ENCODE peak calls at places on chromosome 7, in seven cellular contexts. One of them, this sample, is unnamed. For H3K9me3, the result is how much of the 10 kb centered on the place peaks cover.

GRCh38 chr7:121023683-121024507 is 35.4 kb downstream of the CPED1 start:
- DNase-seq in HCT116: no peak
- DNase-seq in tibial nerve: no peak
- DNase-seq in neural progenitor cell: no peak
- DNase-seq in stomach: no peak
- DNase-seq in aorta: no peak
- DNase-seq in T-helper 17 cell: no peak
- DNase-seq in this sample: peak

GRCh38 chr7:39845011-39845410 is 105.0 kb upstream of the CDK13 start:
- DNase-seq in aorta: no peak
- DNase-seq in neural progenitor cell: no peak
- DNase-seq in T-helper 17 cell: no peak
- DNase-seq in tibial nerve: no peak
- DNase-seq in HCT116: no peak
- DNase-seq in stomach: no peak
- DNase-seq in this sample: no peak

GRCh38 chr7:99019523-99020412 is 124.1 kb downstream of the SMURF1 start:
- DNase-seq in HCT116: no peak
- DNase-seq in aorta: peak
- DNase-seq in neural progenitor cell: no peak
- DNase-seq in stomach: peak
- DNase-seq in T-helper 17 cell: no peak
- DNase-seq in tibial nerve: no peak
- DNase-seq in this sample: no peak

GRCh38 chr7:50584793-50585399 is 19.7 kb upstream of the DDC start:
- DNase-seq in HCT116: no peak
- DNase-seq in tibial nerve: no peak
- DNase-seq in neural progenitor cell: no peak
- DNase-seq in stomach: no peak
- DNase-seq in aorta: no peak
- DNase-seq in T-helper 17 cell: no peak
- DNase-seq in this sample: no peak

GRCh38 chr7:44764081-44764480 is 15.4 kb downstream of the ZMIZ2 start:
- DNase-seq in tibial nerve: no peak
- DNase-seq in HCT116: no peak
- DNase-seq in T-helper 17 cell: no peak
- DNase-seq in neural progenitor cell: no peak
- DNase-seq in aorta: no peak
- DNase-seq in stomach: no peak
- DNase-seq in this sample: no peak

GRCh38 chr7:73822319-73823173 is 8.2 kb upstream of the CLDN4 start:
- DNase-seq in stomach: no peak
- DNase-seq in tibial nerve: no peak
- DNase-seq in aorta: peak
- DNase-seq in T-helper 17 cell: no peak
- DNase-seq in HCT116: peak
- DNase-seq in neural progenitor cell: peak
- DNase-seq in this sample: peak

GRCh38 chr7:156147771-156148504 is 335.7 kb upstream of the SHH start:
- DNase-seq in aorta: no peak
- DNase-seq in tibial nerve: no peak
- DNase-seq in stomach: no peak
- DNase-seq in T-helper 17 cell: no peak
- DNase-seq in neural progenitor cell: no peak
- DNase-seq in HCT116: no peak
- DNase-seq in this sample: no peak

GRCh38 chr7:16098058-16098457 is 323.3 kb downstream of the CRPPA start:
- DNase-seq in HCT116: no peak
- DNase-seq in aorta: no peak
- DNase-seq in tibial nerve: no peak
- DNase-seq in T-helper 17 cell: no peak
- DNase-seq in stomach: no peak
- DNase-seq in neural progenitor cell: no peak
- DNase-seq in this sample: no peak

GRCh38 chr7:144908943-144909556 is 73.2 kb upstream of the TPK1 start:
- DNase-seq in T-helper 17 cell: no peak
- DNase-seq in tibial nerve: no peak
- DNase-seq in HCT116: no peak
- DNase-seq in neural progenitor cell: peak
- DNase-seq in stomach: no peak
- DNase-seq in aorta: no peak
- DNase-seq in this sample: no peak

GRCh38 chr7:118372530-118372929 is 148.0 kb downstream of the ANKRD7 start:
- DNase-seq in T-helper 17 cell: no peak
- DNase-seq in HCT116: no peak
- DNase-seq in tibial nerve: no peak
- DNase-seq in neural progenitor cell: no peak
- DNase-seq in aorta: no peak
- DNase-seq in stomach: no peak
- DNase-seq in this sample: no peak

GRCh38 chr7:105648561-105649401 is 67.5 kb upstream of the EFCAB10 start:
- DNase-seq in stomach: peak
- DNase-seq in neural progenitor cell: peak
- DNase-seq in HCT116: peak
- DNase-seq in tibial nerve: no peak
- DNase-seq in aorta: no peak
- DNase-seq in T-helper 17 cell: no peak
- DNase-seq in this sample: no peak

GRCh38 chr7:109009636-109010035 is 440.0 kb downstream of the DNAJB9 start:
- DNase-seq in tibial nerve: no peak
- DNase-seq in T-helper 17 cell: no peak
- DNase-seq in aorta: no peak
- DNase-seq in stomach: no peak
- DNase-seq in neural progenitor cell: no peak
- DNase-seq in HCT116: no peak
- DNase-seq in this sample: no peak

GRCh38 chr7:41900532-41900931 is 197.6 kb upstream of the INHBA start:
- DNase-seq in aorta: no peak
- DNase-seq in stomach: no peak
- DNase-seq in HCT116: no peak
- DNase-seq in neural progenitor cell: no peak
- DNase-seq in tibial nerve: no peak
- DNase-seq in T-helper 17 cell: no peak
- DNase-seq in this sample: no peak

GRCh38 chr7:86904949-86905834 is 154.3 kb downstream of the ELAPOR2 start:
- DNase-seq in aorta: no peak
- DNase-seq in neural progenitor cell: peak
- DNase-seq in stomach: no peak
- DNase-seq in T-helper 17 cell: no peak
- DNase-seq in tibial nerve: no peak
- DNase-seq in HCT116: no peak
- DNase-seq in this sample: no peak
- H3K9me3 ChIP-seq in aorta: under half
- H3K9me3 ChIP-seq in neural progenitor cell: under half
- H3K9me3 ChIP-seq in stomach: under half
- H3K9me3 ChIP-seq in T-helper 17 cell: under half
- H3K9me3 ChIP-seq in tibial nerve: under half
- H3K9me3 ChIP-seq in HCT116: under half
- H3K9me3 ChIP-seq in this sample: under half

DNA sequence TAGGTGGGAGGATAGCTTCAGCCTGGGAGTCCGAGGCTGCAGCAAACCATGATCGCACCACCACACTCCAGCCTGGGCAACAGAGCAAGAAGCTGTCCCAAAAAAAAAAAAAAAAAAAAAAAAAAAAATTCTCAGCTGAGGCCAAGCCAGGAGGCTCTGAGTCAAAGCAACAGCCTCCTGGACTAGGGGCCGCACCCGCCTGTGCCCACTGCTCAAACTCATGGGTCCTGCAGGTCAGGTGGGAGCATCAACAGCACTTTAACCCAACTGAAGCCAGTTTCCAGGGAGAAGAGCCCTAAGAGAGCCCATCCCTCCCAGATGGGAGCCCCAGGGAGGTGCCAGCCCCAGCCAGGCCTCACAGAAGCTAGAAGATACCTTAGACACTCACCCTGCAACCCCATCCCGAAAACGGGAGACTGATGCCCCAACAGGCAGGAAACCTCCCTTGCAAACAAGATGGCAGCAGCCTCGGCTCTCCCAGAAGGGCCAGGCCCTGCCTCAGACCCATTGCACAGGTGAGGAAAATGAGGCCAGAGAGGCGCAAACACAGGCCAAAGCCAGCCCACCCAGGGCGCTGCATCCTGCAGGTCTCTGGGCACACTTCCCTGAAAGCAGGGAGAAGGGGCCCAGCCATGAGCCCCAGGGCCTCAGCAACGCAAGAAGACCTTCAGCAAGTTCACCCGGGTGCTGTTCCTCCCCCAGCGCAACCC is 11.0 kb downstream of the PDGFA start:
- DNase-seq in neural progenitor cell: no peak
- DNase-seq in HCT116: no peak
- DNase-seq in tibial nerve: no peak
- DNase-seq in stomach: no peak
- DNase-seq in T-helper 17 cell: no peak
- DNase-seq in aorta: peak
- DNase-seq in this sample: no peak
- H3K9me3 ChIP-seq in neural progenitor cell: under half
- H3K9me3 ChIP-seq in HCT116: under half
- H3K9me3 ChIP-seq in tibial nerve: under half
- H3K9me3 ChIP-seq in stomach: under half
- H3K9me3 ChIP-seq in T-helper 17 cell: under half
- H3K9me3 ChIP-seq in aorta: under half
- H3K9me3 ChIP-seq in this sample: under half

GRCh38 chr7:158963780-158964222 is 107.4 kb downstream of the DYNC2I1 start:
- DNase-seq in aorta: no peak
- DNase-seq in tibial nerve: no peak
- DNase-seq in neural progenitor cell: no peak
- DNase-seq in T-helper 17 cell: no peak
- DNase-seq in HCT116: no peak
- DNase-seq in stomach: no peak
- DNase-seq in this sample: no peak

GRCh38 chr7:158970132-158970531 is 113.8 kb downstream of the DYNC2I1 start:
- DNase-seq in aorta: no peak
- DNase-seq in T-helper 17 cell: no peak
- DNase-seq in HCT116: no peak
- DNase-seq in tibial nerve: no peak
- DNase-seq in neural progenitor cell: no peak
- DNase-seq in stomach: no peak
- DNase-seq in this sample: no peak

GRCh38 chr7:158971214-158971613 is 114.9 kb downstream of the DYNC2I1 start:
- DNase-seq in stomach: no peak
- DNase-seq in aorta: no peak
- DNase-seq in HCT116: no peak
- DNase-seq in T-helper 17 cell: no peak
- DNase-seq in tibial nerve: no peak
- DNase-seq in neural progenitor cell: no peak
- DNase-seq in this sample: no peak

DNA sequence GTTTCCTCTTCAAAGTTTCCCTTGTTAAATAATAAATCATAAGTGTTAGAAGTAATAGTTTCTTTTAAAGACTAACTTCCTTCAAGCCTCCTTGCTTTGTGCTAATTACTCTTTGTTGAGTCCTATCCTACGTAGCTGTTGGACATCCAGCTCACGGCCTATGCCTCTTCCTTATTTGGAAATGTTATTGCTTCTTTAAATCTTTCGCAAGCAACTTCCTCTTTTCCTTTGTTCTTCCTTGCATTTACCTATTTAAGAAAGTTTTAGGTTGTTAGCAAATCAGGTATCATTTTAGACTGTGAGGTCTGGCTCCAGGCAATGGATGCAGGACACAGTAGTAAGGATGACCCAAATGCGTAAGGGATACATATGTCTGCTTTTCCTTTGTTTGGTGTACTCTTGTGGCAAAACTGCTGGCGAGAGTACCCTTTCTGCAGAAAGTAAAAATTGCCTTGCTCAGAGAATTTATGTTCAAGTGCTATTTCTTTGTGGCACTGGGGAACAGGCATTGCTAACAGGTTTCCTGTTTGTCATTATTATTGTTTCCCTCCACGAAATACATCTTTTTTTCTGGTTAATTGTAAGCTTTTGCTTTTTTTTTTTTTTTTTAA is 110.5 kb downstream of the DYNC2I1 start:
- DNase-seq in HCT116: no peak
- DNase-seq in stomach: no peak
- DNase-seq in tibial nerve: no peak
- DNase-seq in aorta: no peak
- DNase-seq in neural progenitor cell: no peak
- DNase-seq in T-helper 17 cell: no peak
- DNase-seq in this sample: no peak
- H3K9me3 ChIP-seq in HCT116: under half
- H3K9me3 ChIP-seq in stomach: under half
- H3K9me3 ChIP-seq in tibial nerve: under half
- H3K9me3 ChIP-seq in aorta: under half
- H3K9me3 ChIP-seq in neural progenitor cell: under half
- H3K9me3 ChIP-seq in T-helper 17 cell: under half
- H3K9me3 ChIP-seq in this sample: under half

GRCh38 chr7:158083526-158084310 is 503.9 kb downstream of the PTPRN2 start:
- DNase-seq in neural progenitor cell: no peak
- DNase-seq in T-helper 17 cell: no peak
- DNase-seq in stomach: peak
- DNase-seq in aorta: peak
- DNase-seq in tibial nerve: no peak
- DNase-seq in HCT116: no peak
- DNase-seq in this sample: peak

GRCh38 chr7:158080899-158081445 is 506.7 kb downstream of the PTPRN2 start:
- DNase-seq in T-helper 17 cell: no peak
- DNase-seq in aorta: peak
- DNase-seq in HCT116: no peak
- DNase-seq in stomach: peak
- DNase-seq in tibial nerve: no peak
- DNase-seq in neural progenitor cell: no peak
- DNase-seq in this sample: no peak

GRCh38 chr7:158084555-158084954 is 503.1 kb downstream of the PTPRN2 start:
- DNase-seq in neural progenitor cell: no peak
- DNase-seq in T-helper 17 cell: no peak
- DNase-seq in stomach: no peak
- DNase-seq in aorta: peak
- DNase-seq in HCT116: no peak
- DNase-seq in tibial nerve: no peak
- DNase-seq in this sample: no peak

GRCh38 chr7:158085741-158086695 is 501.6 kb downstream of the PTPRN2 start:
- DNase-seq in HCT116: no peak
- DNase-seq in tibial nerve: no peak
- DNase-seq in aorta: no peak
- DNase-seq in T-helper 17 cell: no peak
- DNase-seq in stomach: no peak
- DNase-seq in neural progenitor cell: no peak
- DNase-seq in this sample: no peak

GRCh38 chr7:158082761-158083160 is 504.9 kb downstream of the PTPRN2 start:
- DNase-seq in aorta: peak
- DNase-seq in stomach: peak
- DNase-seq in neural progenitor cell: no peak
- DNase-seq in HCT116: no peak
- DNase-seq in tibial nerve: no peak
- DNase-seq in T-helper 17 cell: no peak
- DNase-seq in this sample: no peak
- H3K9me3 ChIP-seq in aorta: under half
- H3K9me3 ChIP-seq in stomach: under half
- H3K9me3 ChIP-seq in neural progenitor cell: under half
- H3K9me3 ChIP-seq in HCT116: under half
- H3K9me3 ChIP-seq in tibial nerve: under half
- H3K9me3 ChIP-seq in T-helper 17 cell: under half
- H3K9me3 ChIP-seq in this sample: under half

GRCh38 chr7:140723574-140723973 is 27.1 kb downstream of the NDUFB2 start:
- DNase-seq in stomach: no peak
- DNase-seq in aorta: no peak
- DNase-seq in tibial nerve: no peak
- DNase-seq in T-helper 17 cell: no peak
- DNase-seq in HCT116: no peak
- DNase-seq in neural progenitor cell: no peak
- DNase-seq in this sample: no peak
- H3K9me3 ChIP-seq in stomach: under half
- H3K9me3 ChIP-seq in aorta: under half
- H3K9me3 ChIP-seq in tibial nerve: under half
- H3K9me3 ChIP-seq in T-helper 17 cell: under half
- H3K9me3 ChIP-seq in HCT116: under half
- H3K9me3 ChIP-seq in neural progenitor cell: under half
- H3K9me3 ChIP-seq in this sample: under half